ENCODE peak calls at places on chromosomes 12 and 14, in five cellular contexts. W is NCI-H1092 treated with DMSO at 0.1 percent for 48 hours, Q is kidney epithelial cell, T is RWPE2, Y is adrenal gland. M is an unnamed sample.

GRCh38 chr14:54715244-54715643 is 148.3 kb downstream of the SAMD4A start:
- DNase-seq in W (no peak), Q (no peak), T (no peak), Y (no peak), M (no peak)

GRCh38 chr12:24561411-24561871 is 387.5 kb downstream of the BCAT1 start:
- DNase-seq in W (no peak), Q (no peak), T (no peak), Y (no peak), M (no peak)

GRCh38 chr14:103155013-103155412 is 31.8 kb downstream of the TNFAIP2 start:
- DNase-seq in W (no peak), Q (no peak), T (no peak), Y (peak), M (no peak)

GRCh38 chr12:120077260-120077659 is 39.3 kb downstream of the RAB35 start:
- DNase-seq in W (no peak), Q (no peak), T (no peak), Y (no peak), M (no peak)

GRCh38 chr12:47021298-47021697 is 58.1 kb upstream of the PCED1B start:
- DNase-seq in W (peak), Q (no peak), T (no peak), Y (no peak), M (no peak)

GRCh38 chr14:56081139-56081538 is 37.1 kb upstream of the PELI2 start:
- DNase-seq in W (no peak), Q (no peak), T (no peak), Y (no peak), M (no peak)

GRCh38 chr12:45349911-45350310 is 134.0 kb downstream of the ANO6 start:
- DNase-seq in W (no peak), Q (no peak), T (no peak), Y (no peak), M (no peak)

GRCh38 chr12:62730649-62731377 is 204.1 kb downstream of the PPM1H start:
- DNase-seq in W (no peak), Q (no peak), T (no peak), Y (no peak), M (no peak)

GRCh38 chr14:64983439-64984310 is 3.0 kb upstream of the FNTB start:
- DNase-seq in W (peak), Q (no peak), T (no peak), Y (no peak), M (no peak)

GRCh38 chr14:90652626-90653025 is 163.6 kb downstream of the TTC7B start:
- DNase-seq in W (no peak), Q (no peak), T (no peak), Y (no peak), M (no peak)

GRCh38 chr12:118120579-118121363 is 15.2 kb upstream of the PEBP1 start:
- DNase-seq in W (peak), Q (no peak), T (no peak), Y (peak), M (peak)

GRCh38 chr14:103448097-103448496 is 62.9 kb downstream of the MARK3 start:
- DNase-seq in W (no peak), Q (no peak), T (no peak), Y (no peak), M (no peak)

GRCh38 chr14:73784065-73784987 is 67.3 kb upstream of the PTGR2 start:
- DNase-seq in W (no peak), Q (no peak), T (no peak), Y (peak), M (no peak)

GRCh38 chr12:82832091-82832490 is 145.4 kb downstream of the TMTC2 start:
- DNase-seq in W (no peak), Q (no peak), T (no peak), Y (no peak), M (no peak)

GRCh38 chr12:59891180-59891579 is 295.4 kb downstream of the SLC16A7 start:
- DNase-seq in W (no peak), Q (no peak), T (no peak), Y (no peak), M (no peak)

GRCh38 chr12:49750027-49750977 is 8.9 kb downstream of the TMBIM6 start:
- DNase-seq in W (no peak), Q (peak), T (no peak), Y (peak), M (no peak)

GRCh38 chr14:29236401-29236800 is 469.8 kb downstream of the FOXG1 start:
- DNase-seq in W (no peak), Q (no peak), T (no peak), Y (no peak), M (no peak)

GRCh38 chr12:24899503-24900098 is 49.3 kb downstream of the BCAT1 start:
- DNase-seq in W (no peak), Q (no peak), T (no peak), Y (no peak), M (no peak)

GRCh38 chr14:103057028-103057371 is 349 bp downstream of the CDC42BPB start:
- DNase-seq in W (no peak), Q (no peak), T (peak), Y (no peak), M (no peak)

GRCh38 chr14:36874396-36875138 is 212.9 kb downstream of the PAX9 start:
- DNase-seq in W (no peak), Q (no peak), T (no peak), Y (no peak), M (no peak)

GRCh38 chr14:103362780-103363179 is 22.4 kb upstream of the MARK3 start:
- DNase-seq in W (no peak), Q (no peak), T (no peak), Y (peak), M (no peak)

GRCh38 chr12:106098691-106099200 is 40.0 kb downstream of the NUAK1 start:
- DNase-seq in W (no peak), Q (no peak), T (no peak), Y (no peak), M (no peak)

GRCh38 chr14:87133073-87133815 is 859.7 kb downstream of the GALC start:
- DNase-seq in W (no peak), Q (peak), T (peak), Y (no peak), M (no peak)

GRCh38 chr12:48997719-48998496 is 1.3 kb downstream of the DDN start:
- DNase-seq in W (no peak), Q (no peak), T (no peak), Y (no peak), M (peak)

GRCh38 chr12:3046441-3047200 is 30.6 kb upstream of the TSPAN9 start:
- DNase-seq in W (no peak), Q (no peak), T (no peak), Y (no peak), M (peak)

GRCh38 chr14:99982449-99983250 is 82.6 kb upstream of the EVL start:
- DNase-seq in W (peak), Q (peak), T (no peak), Y (no peak), M (peak)

GRCh38 chr14:102575479-102576428 is 16.7 kb upstream of the RCOR1 start:
- DNase-seq in W (no peak), Q (no peak), T (no peak), Y (no peak), M (no peak)

GRCh38 chr12:41365653-41366131 is 177.6 kb downstream of the PDZRN4 start:
- DNase-seq in W (peak), Q (peak), T (no peak), Y (no peak), M (no peak)

GRCh38 chr14:89340200-89340667 is 76.8 kb downstream of the FOXN3 start:
- DNase-seq in W (no peak), Q (no peak), T (no peak), Y (no peak), M (no peak)

GRCh38 chr14:33943081-33943480 is 7.8 kb downstream of the EGLN3 start:
- DNase-seq in W (peak), Q (no peak), T (no peak), Y (no peak), M (no peak)